ENCODE peak calls at places on chromosomes 13 and 19, in six cellular contexts. Z, H, S, L, W and G are unnamed samples.

GRCh38 chr19:18437481-18438330 is at the start of gene ISYNA1:
- DNase-seq in W (no peak), Z (no peak), S (peak; percentile 37), H (peak; percentile 15), L (peak; percentile 50), G (no peak)

GRCh38 chr19:33302974-33303790 is 848 bp upstream of the CEBPA start:
- DNase-seq in W (no peak), Z (no peak), S (no peak), H (peak; percentile 55), L (peak; percentile 45), G (no peak)

GRCh38 chr13:55990631-55991030 is 1150.1 kb upstream of the PRR20A start:
- DNase-seq in S (no peak), H (no peak), W (no peak), Z (no peak), L (no peak), G (no peak)

GRCh38 chr19:51729781-51730180 is 6.0 kb upstream of the HAS1 start:
- DNase-seq in W (no peak), Z (no peak), L (no peak), H (peak; percentile 80), S (no peak), G (no peak)

GRCh38 chr13:109191422-109191821 is 562.0 kb downstream of the MYO16 start:
- DNase-seq in S (no peak), Z (no peak), W (no peak), L (no peak), H (no peak), G (no peak)

GRCh38 chr19:876780-877314 is 16.1 kb downstream of the MED16 start:
- DNase-seq in W (no peak), H (no peak), Z (no peak), S (no peak), L (no peak), G (no peak)

GRCh38 chr13:49997935-49998334 is 1.1 kb downstream of the TRIM13 start:
- DNase-seq in L (peak; percentile 15), Z (no peak), W (no peak), H (peak; percentile 11), S (no peak), G (peak; percentile 30)

GRCh38 chr13:42494157-42494556 is 79.8 kb upstream of the TNFSF11 start:
- DNase-seq in W (no peak), L (no peak), Z (no peak), S (no peak), H (no peak), G (no peak)

GRCh38 chr13:47459512-47459911 is 541.6 kb downstream of the SUCLA2 start:
- DNase-seq in S (no peak), H (peak; percentile 42), W (no peak), L (no peak), Z (no peak), G (no peak)

GRCh38 chr13:24670927-24671326 is 9.3 kb upstream of the ATP12A start:
- DNase-seq in H (peak; percentile 21), Z (no peak), S (no peak), L (peak; percentile 59), W (no peak), G (no peak)

GRCh38 chr13:45861352-45861751 is 9.8 kb upstream of the SIAH3 start:
- DNase-seq in S (no peak), H (peak; percentile 5), W (no peak), L (no peak), Z (no peak), G (no peak)

GRCh38 chr13:67520886-67521285 is 290.8 kb upstream of the PCDH9 start:
- DNase-seq in S (no peak), H (no peak), L (no peak), W (no peak), Z (no peak), G (no peak)

GRCh38 chr13:114039471-114040141 is 65.7 kb upstream of the C13orf46 start:
- DNase-seq in Z (no peak), S (no peak), H (no peak), L (no peak), W (no peak), G (no peak)

GRCh38 chr13:24495151-24495729 is 17.3 kb downstream of the PARP4 start:
- DNase-seq in S (no peak), H (no peak), W (no peak), Z (no peak), L (no peak), G (no peak)

GRCh38 chr19:30070198-30070969 is 128.3 kb downstream of the URI1 start:
- DNase-seq in H (no peak), S (no peak), L (no peak), W (no peak), Z (no peak), G (no peak)

GRCh38 chr19:46000497-46001246 is 5.4 kb downstream of the CCDC61 start:
- DNase-seq in H (no peak), L (no peak), S (peak; percentile 50), Z (peak; percentile 60), W (no peak), G (peak; percentile 44)